ENCODE peak calls at places on chromosome 7, in six cellular contexts. I is HCT116, O is GM23248, J is fibroblast of lung, C is IMR-90, P is A549. H is an unnamed sample.

GRCh38 chr7:22452142-22452763 is 47.7 kb downstream of the STEAP1B start:
- DNase-seq in I (peak), O (peak), J (peak), C (no peak), P (peak), H (peak)

GRCh38 chr7:85776691-85777363 is 590.0 kb upstream of the SEMA3D start:
- DNase-seq in I (no peak), O (peak), J (peak), C (no peak), P (no peak), H (no peak)

GRCh38 chr7:91248996-91249395 is 15.2 kb upstream of the FZD1 start:
- DNase-seq in I (no peak), O (no peak), J (peak), C (peak), P (no peak), H (no peak)

GRCh38 chr7:105940111-105940510 is 23.0 kb upstream of the CDHR3 start:
- DNase-seq in I (no peak), O (no peak), J (no peak), C (no peak), P (no peak), H (no peak)

GRCh38 chr7:38330861-38331709 is 57.6 kb upstream of the TARP start:
- DNase-seq in I (no peak), O (no peak), J (no peak), C (no peak), P (no peak), H (peak)

GRCh38 chr7:51242007-51242691 is 74.5 kb downstream of the COBL start:
- DNase-seq in I (no peak), O (no peak), J (no peak), C (no peak), P (peak), H (no peak)

GRCh38 chr7:143376396-143376795 is 4.7 kb upstream of the ZYX start:
- DNase-seq in I (no peak), O (no peak), J (no peak), C (no peak), P (no peak), H (no peak)

GRCh38 chr7:47852330-47853245 is 95.7 kb downstream of the PKD1L1 start:
- DNase-seq in I (no peak), O (peak), J (no peak), C (no peak), P (peak), H (peak)

GRCh38 chr7:16561943-16562342 is 35.3 kb downstream of the LRRC72 start:
- DNase-seq in I (no peak), O (no peak), J (no peak), C (no peak), P (no peak), H (no peak)

GRCh38 chr7:19853261-19853832 is 79.9 kb upstream of the TMEM196 start:
- DNase-seq in I (no peak), O (no peak), J (no peak), C (no peak), P (no peak), H (no peak)

GRCh38 chr7:155682484-155682883 is 38.0 kb downstream of the RBM33 start:
- DNase-seq in I (no peak), O (no peak), J (no peak), C (no peak), P (no peak), H (no peak)

GRCh38 chr7:122886357-122887081 is at the start of gene CADPS2:
- DNase-seq in I (peak), O (peak), J (peak), C (peak), P (peak), H (no peak)

GRCh38 chr7:33089142-33089541 is 20.1 kb downstream of the RP9 start:
- DNase-seq in I (no peak), O (no peak), J (no peak), C (no peak), P (no peak), H (no peak)

GRCh38 chr7:50607524-50608125 is 42.4 kb upstream of the DDC start:
- DNase-seq in I (no peak), O (peak), J (peak), C (peak), P (no peak), H (no peak)

GRCh38 chr7:20330176-20330796 is 414 bp upstream of the ITGB8 start:
- DNase-seq in I (no peak), O (peak), J (peak), C (peak), P (peak), H (no peak)

GRCh38 chr7:115516341-115516740 is 514.2 kb downstream of the TFEC start:
- DNase-seq in I (no peak), O (no peak), J (peak), C (no peak), P (no peak), H (no peak)

GRCh38 chr7:17530741-17531417 is 232.4 kb downstream of the AHR start:
- DNase-seq in I (peak), O (no peak), J (peak), C (peak), P (no peak), H (no peak)

GRCh38 chr7:73448609-73449008 is 15.0 kb downstream of the FZD9 start:
- DNase-seq in I (no peak), O (no peak), J (no peak), C (peak), P (no peak), H (no peak)

GRCh38 chr7:5452937-5453540 is 29.4 kb upstream of the TNRC18 start:
- DNase-seq in I (no peak), O (peak), J (peak), C (peak), P (peak), H (no peak)

GRCh38 chr7:96415293-96415940 is 93.5 kb upstream of the SLC25A13 start:
- DNase-seq in I (no peak), O (no peak), J (no peak), C (no peak), P (no peak), H (no peak)

GRCh38 chr7:30065746-30066145 is 37.5 kb downstream of the PLEKHA8 start:
- DNase-seq in I (no peak), O (no peak), J (no peak), C (no peak), P (no peak), H (no peak)
- H3K4me2 ChIP-seq in I (no peak), O (no peak), J (no peak), C (no peak), P (no peak), H (no peak)

GRCh38 chr7:2886391-2886790 is 42.3 kb upstream of the GNA12 start:
- DNase-seq in I (no peak), O (no peak), J (no peak), C (no peak), P (no peak), H (no peak)

GRCh38 chr7:2883101-2883500 is 39.0 kb upstream of the GNA12 start:
- DNase-seq in I (no peak), O (no peak), J (no peak), C (no peak), P (no peak), H (no peak)

GRCh38 chr7:2887816-2888215 is 43.7 kb upstream of the GNA12 start:
- DNase-seq in I (no peak), O (no peak), J (no peak), C (no peak), P (no peak), H (no peak)

GRCh38 chr7:2884161-2884560 is 40.1 kb upstream of the GNA12 start:
- DNase-seq in I (no peak), O (no peak), J (no peak), C (no peak), P (no peak), H (no peak)

GRCh38 chr7:2886900-2887299 is 42.8 kb upstream of the GNA12 start:
- DNase-seq in I (peak), O (peak), J (peak), C (peak), P (peak), H (peak)
- H3K4me2 ChIP-seq in I (no peak), O (no peak), J (no peak), C (no peak), P (no peak), H (no peak)

DNA sequence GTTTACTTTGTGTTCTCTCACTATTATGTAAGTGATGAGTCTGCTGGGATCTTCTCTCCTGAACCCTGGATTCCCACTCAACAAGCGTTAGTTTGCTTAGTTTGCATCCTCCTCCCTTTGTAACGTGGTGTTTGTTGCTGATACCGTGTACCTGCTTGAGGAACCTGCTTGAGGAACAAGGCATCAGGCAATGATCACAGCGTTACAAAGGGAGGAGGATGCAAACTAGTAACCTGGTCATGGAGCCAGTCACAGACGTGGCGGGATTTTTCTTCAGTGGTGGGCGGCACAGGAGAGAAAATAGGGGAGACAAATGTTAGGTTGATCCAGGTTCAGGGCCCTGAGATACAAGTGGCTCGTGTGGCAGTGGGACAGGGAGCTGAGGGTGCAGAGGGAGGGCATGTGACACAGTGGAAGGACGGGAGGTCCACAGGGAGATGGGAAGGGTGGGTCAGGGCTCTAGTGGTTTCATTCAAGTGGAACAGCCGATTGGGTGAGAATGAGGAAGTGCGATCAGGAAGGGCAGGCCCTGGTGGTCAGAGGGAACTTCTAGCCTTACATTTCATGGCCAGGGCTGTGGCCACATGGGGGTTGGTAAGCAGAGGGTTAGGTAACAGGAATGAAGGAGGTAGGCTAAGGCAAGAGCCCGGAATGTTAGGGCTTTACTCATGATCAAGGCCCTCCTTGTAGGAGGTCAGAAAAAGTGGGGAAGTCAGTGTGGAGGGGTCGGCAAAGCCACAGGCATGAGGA is 38.0 kb downstream of the SNX10 start:
- DNase-seq in I (no peak), O (no peak), J (no peak), C (no peak), P (no peak), H (peak)
- H3K4me2 ChIP-seq in I (no peak), O (no peak), J (no peak), C (no peak), P (no peak), H (peak)

GRCh38 chr7:111638048-111638447 is 75.8 kb upstream of the IMMP2L start:
- DNase-seq in I (no peak), O (no peak), J (no peak), C (no peak), P (no peak), H (no peak)

GRCh38 chr7:111630862-111631261 is 68.6 kb upstream of the IMMP2L start:
- DNase-seq in I (no peak), O (no peak), J (no peak), C (no peak), P (no peak), H (no peak)

DNA sequence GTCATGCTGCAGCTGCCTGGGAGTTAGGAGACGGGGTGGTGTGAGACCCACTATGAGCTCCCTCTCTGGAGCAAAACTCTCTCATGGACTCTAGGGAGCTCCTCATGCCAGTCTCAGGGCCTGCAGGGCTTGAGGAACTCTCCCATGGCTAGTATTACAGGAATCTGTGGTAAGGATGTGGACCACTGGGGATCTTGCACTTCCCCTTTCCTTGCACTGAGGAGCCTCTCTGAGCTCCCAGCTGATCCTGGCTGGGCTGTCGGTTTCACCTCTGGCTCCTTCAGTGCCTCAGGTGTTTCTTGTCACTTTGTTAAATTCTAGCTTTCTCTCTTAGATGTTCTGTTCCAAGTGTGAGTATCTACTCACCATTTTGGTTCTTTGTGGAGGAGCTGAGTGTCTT is 71.6 kb upstream of the IMMP2L start:
- DNase-seq in I (no peak), O (no peak), J (no peak), C (no peak), P (no peak), H (no peak)
- H3K4me2 ChIP-seq in I (no peak), O (no peak), J (no peak), C (no peak), P (no peak), H (no peak)

H was measured in OCI-LY7.